ENCODE peak calls at places on chromosomes 3 and 15, in ten cellular contexts. One of them, this sample, is unnamed.
A peak's percentile ranks its signal among the peaks of the same experiment; 100 is the strongest.

GRCh38 chr3:188578579-188579363 is 424.8 kb downstream of the LPP start:
- DNase-seq in adrenal gland: peak; percentile 33
- DNase-seq in colonic mucosa: no peak
- DNase-seq in astrocyte: peak; percentile 96
- DNase-seq in CD8-positive, alpha-beta T cell: no peak
- DNase-seq in uterus: peak; percentile 72
- DNase-seq in cardiac muscle cell: peak; percentile 14
- DNase-seq in Peyer's patch: no peak
- DNase-seq in endodermal cell: no peak
- DNase-seq in GM23338: no peak
- DNase-seq in this sample: peak; percentile 93

GRCh38 chr3:122992628-122993570 is 34.7 kb downstream of the SEMA5B start:
- DNase-seq in adrenal gland: no peak
- DNase-seq in colonic mucosa: peak; percentile 31
- DNase-seq in astrocyte: peak; percentile 5
- DNase-seq in CD8-positive, alpha-beta T cell: no peak
- DNase-seq in uterus: peak; percentile 38
- DNase-seq in cardiac muscle cell: no peak
- DNase-seq in Peyer's patch: no peak
- DNase-seq in endodermal cell: no peak
- DNase-seq in GM23338: no peak
- DNase-seq in this sample: no peak

GRCh38 chr3:4819761-4820160 is 159.5 kb upstream of the BHLHE40 start:
- DNase-seq in adrenal gland: no peak
- DNase-seq in colonic mucosa: no peak
- DNase-seq in astrocyte: no peak
- DNase-seq in CD8-positive, alpha-beta T cell: no peak
- DNase-seq in uterus: no peak
- DNase-seq in cardiac muscle cell: no peak
- DNase-seq in Peyer's patch: no peak
- DNase-seq in endodermal cell: no peak
- DNase-seq in GM23338: no peak
- DNase-seq in this sample: no peak

GRCh38 chr3:10744098-10744465 is 71.9 kb upstream of the SLC6A11 start:
- DNase-seq in adrenal gland: no peak
- DNase-seq in colonic mucosa: no peak
- DNase-seq in astrocyte: no peak
- DNase-seq in CD8-positive, alpha-beta T cell: no peak
- DNase-seq in uterus: no peak
- DNase-seq in cardiac muscle cell: peak; percentile 6
- DNase-seq in Peyer's patch: no peak
- DNase-seq in endodermal cell: peak; percentile 89
- DNase-seq in GM23338: peak; percentile 47
- DNase-seq in this sample: no peak

GRCh38 chr3:126797563-126797962 is 93.5 kb downstream of the CHCHD6 start:
- DNase-seq in adrenal gland: no peak
- DNase-seq in colonic mucosa: no peak
- DNase-seq in astrocyte: no peak
- DNase-seq in CD8-positive, alpha-beta T cell: no peak
- DNase-seq in uterus: no peak
- DNase-seq in cardiac muscle cell: no peak
- DNase-seq in Peyer's patch: no peak
- DNase-seq in endodermal cell: no peak
- DNase-seq in GM23338: no peak
- DNase-seq in this sample: no peak

GRCh38 chr3:84946240-84946639 is 12.5 kb upstream of the CADM2 start:
- DNase-seq in adrenal gland: no peak
- DNase-seq in colonic mucosa: no peak
- DNase-seq in astrocyte: peak; percentile 1
- DNase-seq in CD8-positive, alpha-beta T cell: no peak
- DNase-seq in uterus: no peak
- DNase-seq in cardiac muscle cell: peak; percentile 50
- DNase-seq in Peyer's patch: no peak
- DNase-seq in endodermal cell: no peak
- DNase-seq in GM23338: peak; percentile 54
- DNase-seq in this sample: no peak

GRCh38 chr3:194098036-194098871 is 37.7 kb upstream of the HES1 start:
- DNase-seq in adrenal gland: no peak
- DNase-seq in colonic mucosa: no peak
- DNase-seq in astrocyte: peak; percentile 6
- DNase-seq in CD8-positive, alpha-beta T cell: no peak
- DNase-seq in uterus: no peak
- DNase-seq in cardiac muscle cell: no peak
- DNase-seq in Peyer's patch: no peak
- DNase-seq in endodermal cell: no peak
- DNase-seq in GM23338: no peak
- DNase-seq in this sample: no peak

GRCh38 chr15:69038508-69038907 is 24.0 kb downstream of the NOX5 start:
- DNase-seq in adrenal gland: no peak
- DNase-seq in colonic mucosa: no peak
- DNase-seq in astrocyte: no peak
- DNase-seq in CD8-positive, alpha-beta T cell: no peak
- DNase-seq in uterus: no peak
- DNase-seq in cardiac muscle cell: no peak
- DNase-seq in Peyer's patch: no peak
- DNase-seq in endodermal cell: no peak
- DNase-seq in GM23338: no peak
- DNase-seq in this sample: no peak

GRCh38 chr15:46461416-46461815 is 826.6 kb downstream of the SQOR start:
- DNase-seq in adrenal gland: no peak
- DNase-seq in colonic mucosa: no peak
- DNase-seq in astrocyte: no peak
- DNase-seq in CD8-positive, alpha-beta T cell: no peak
- DNase-seq in uterus: no peak
- DNase-seq in cardiac muscle cell: no peak
- DNase-seq in Peyer's patch: no peak
- DNase-seq in endodermal cell: no peak
- DNase-seq in GM23338: no peak
- DNase-seq in this sample: peak; percentile 36

DNA sequence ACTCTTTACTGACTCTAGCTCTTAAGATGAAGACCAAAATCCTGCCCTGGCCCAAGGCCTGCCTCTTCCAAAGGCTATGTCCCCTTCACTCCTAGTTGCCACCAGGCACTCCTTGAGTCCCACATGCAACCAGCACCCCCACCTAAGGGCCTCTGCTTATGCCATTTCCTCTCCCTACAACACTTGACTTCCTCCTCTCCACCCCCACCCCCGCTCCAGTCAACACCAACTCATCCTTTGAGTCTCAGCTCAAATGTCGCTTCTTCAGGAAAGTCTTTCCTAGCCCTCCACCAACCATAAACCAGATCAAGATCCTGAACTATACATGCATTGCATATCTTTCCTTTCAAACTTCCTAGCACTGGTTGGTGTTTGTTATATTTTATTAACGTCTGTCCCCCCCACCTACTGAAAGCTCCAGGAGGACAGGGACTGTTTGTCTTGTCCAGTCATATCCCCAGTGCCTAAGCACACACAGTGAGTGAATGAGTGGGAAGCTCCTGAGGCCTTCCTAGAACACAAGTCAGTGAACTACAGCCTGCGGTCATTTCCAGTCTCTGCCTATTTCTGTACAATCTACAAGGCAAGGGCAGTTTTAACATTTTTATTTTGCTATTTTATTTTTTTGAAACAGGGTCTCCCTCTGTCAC is 7.3 kb downstream of the TBC1D2B start:
- DNase-seq in adrenal gland: no peak
- DNase-seq in colonic mucosa: no peak
- DNase-seq in astrocyte: no peak
- DNase-seq in CD8-positive, alpha-beta T cell: no peak
- DNase-seq in uterus: no peak
- DNase-seq in cardiac muscle cell: no peak
- DNase-seq in Peyer's patch: peak; percentile 71
- DNase-seq in endodermal cell: no peak
- DNase-seq in GM23338: no peak
- DNase-seq in this sample: no peak
- H3K4me3 ChIP-seq in adrenal gland: no peak overlapping the region
- H3K4me3 ChIP-seq in colonic mucosa: no peak overlapping the region
- H3K4me3 ChIP-seq in astrocyte: no peak overlapping the region
- H3K4me3 ChIP-seq in CD8-positive, alpha-beta T cell: peak overlapping the region; percentile 25
- H3K4me3 ChIP-seq in uterus: no peak overlapping the region
- H3K4me3 ChIP-seq in cardiac muscle cell: no peak overlapping the region
- H3K4me3 ChIP-seq in Peyer's patch: no peak overlapping the region
- H3K4me3 ChIP-seq in endodermal cell: no peak overlapping the region
- H3K4me3 ChIP-seq in GM23338: no peak overlapping the region
- H3K4me3 ChIP-seq in this sample: no peak overlapping the region

DNA sequence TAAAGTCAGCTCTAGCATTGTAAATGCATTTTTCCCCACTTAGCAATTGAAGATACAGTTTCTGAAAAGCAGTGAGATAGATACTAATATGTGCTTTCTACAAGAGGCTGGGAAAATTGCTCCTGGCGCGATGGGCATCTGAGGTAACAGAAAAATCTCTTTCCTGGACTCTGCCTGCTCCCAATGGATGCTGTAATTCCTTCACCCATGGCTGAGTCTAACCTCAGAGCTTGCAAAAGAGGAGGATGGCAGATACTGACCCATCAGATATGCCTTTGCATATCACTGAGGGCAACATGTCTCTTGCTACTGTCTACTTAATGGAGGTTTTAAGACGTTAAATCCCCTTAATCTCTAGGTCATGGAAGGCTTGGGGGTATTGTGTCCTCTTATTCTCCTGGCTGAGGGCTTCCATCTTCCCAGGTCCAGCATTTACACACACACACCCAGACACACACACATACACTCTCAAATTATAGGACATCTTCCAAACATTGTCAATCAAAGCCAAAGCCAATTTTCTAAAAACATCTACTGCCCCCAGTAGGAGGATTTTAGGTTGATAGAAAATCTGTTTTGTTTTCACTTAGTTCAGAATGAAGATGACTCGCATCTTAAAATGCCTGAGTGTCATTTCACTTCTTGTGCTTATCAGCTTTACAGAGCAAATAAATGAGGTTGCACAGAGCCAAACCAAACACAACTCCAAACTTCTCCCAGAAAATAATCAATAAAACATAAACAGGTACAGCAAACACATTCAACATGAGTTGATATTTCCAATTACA is 2.4 kb downstream of the TRPM1 start:
- DNase-seq in adrenal gland: no peak
- DNase-seq in colonic mucosa: no peak
- DNase-seq in astrocyte: no peak
- DNase-seq in CD8-positive, alpha-beta T cell: no peak
- DNase-seq in uterus: no peak
- DNase-seq in cardiac muscle cell: no peak
- DNase-seq in Peyer's patch: no peak
- DNase-seq in endodermal cell: no peak
- DNase-seq in GM23338: no peak
- DNase-seq in this sample: no peak
- TF ChIP-seq CTCF in adrenal gland: no peak
- TF ChIP-seq CTCF in colonic mucosa: no peak
- TF ChIP-seq CTCF in astrocyte: no peak
- TF ChIP-seq CTCF in CD8-positive, alpha-beta T cell: no peak
- TF ChIP-seq CTCF in uterus: no peak
- TF ChIP-seq CTCF in cardiac muscle cell: no peak
- TF ChIP-seq CTCF in Peyer's patch: no peak
- TF ChIP-seq CTCF in endodermal cell: no peak
- TF ChIP-seq CTCF in GM23338: no peak
- TF ChIP-seq CTCF in this sample: no peak

GRCh38 chr3:48299746-48300361 is 33.6 kb downstream of the SPINK8 start:
- DNase-seq in adrenal gland: no peak
- DNase-seq in colonic mucosa: no peak
- DNase-seq in astrocyte: no peak
- DNase-seq in CD8-positive, alpha-beta T cell: no peak
- DNase-seq in uterus: no peak
- DNase-seq in cardiac muscle cell: no peak
- DNase-seq in Peyer's patch: no peak
- DNase-seq in endodermal cell: no peak
- DNase-seq in GM23338: no peak
- DNase-seq in this sample: no peak

GRCh38 chr3:48296699-48297098 is 36.8 kb downstream of the SPINK8 start:
- DNase-seq in adrenal gland: no peak
- DNase-seq in colonic mucosa: no peak
- DNase-seq in astrocyte: no peak
- DNase-seq in CD8-positive, alpha-beta T cell: no peak
- DNase-seq in uterus: no peak
- DNase-seq in cardiac muscle cell: no peak
- DNase-seq in Peyer's patch: no peak
- DNase-seq in endodermal cell: no peak
- DNase-seq in GM23338: no peak
- DNase-seq in this sample: no peak

GRCh38 chr3:48294611-48295263 is 38.7 kb downstream of the SPINK8 start:
- DNase-seq in adrenal gland: no peak
- DNase-seq in colonic mucosa: no peak
- DNase-seq in astrocyte: no peak
- DNase-seq in CD8-positive, alpha-beta T cell: no peak
- DNase-seq in uterus: no peak
- DNase-seq in cardiac muscle cell: no peak
- DNase-seq in Peyer's patch: no peak
- DNase-seq in endodermal cell: no peak
- DNase-seq in GM23338: no peak
- DNase-seq in this sample: no peak

GRCh38 chr3:48301020-48301813 is 32.2 kb downstream of the SPINK8 start:
- DNase-seq in adrenal gland: peak; percentile 87
- DNase-seq in colonic mucosa: peak; percentile 94
- DNase-seq in astrocyte: peak; percentile 81
- DNase-seq in CD8-positive, alpha-beta T cell: peak; percentile 85
- DNase-seq in uterus: peak; percentile 86
- DNase-seq in cardiac muscle cell: peak; percentile 95
- DNase-seq in Peyer's patch: peak; percentile 89
- DNase-seq in endodermal cell: peak; percentile 97
- DNase-seq in GM23338: peak; percentile 92
- DNase-seq in this sample: peak; percentile 90

DNA sequence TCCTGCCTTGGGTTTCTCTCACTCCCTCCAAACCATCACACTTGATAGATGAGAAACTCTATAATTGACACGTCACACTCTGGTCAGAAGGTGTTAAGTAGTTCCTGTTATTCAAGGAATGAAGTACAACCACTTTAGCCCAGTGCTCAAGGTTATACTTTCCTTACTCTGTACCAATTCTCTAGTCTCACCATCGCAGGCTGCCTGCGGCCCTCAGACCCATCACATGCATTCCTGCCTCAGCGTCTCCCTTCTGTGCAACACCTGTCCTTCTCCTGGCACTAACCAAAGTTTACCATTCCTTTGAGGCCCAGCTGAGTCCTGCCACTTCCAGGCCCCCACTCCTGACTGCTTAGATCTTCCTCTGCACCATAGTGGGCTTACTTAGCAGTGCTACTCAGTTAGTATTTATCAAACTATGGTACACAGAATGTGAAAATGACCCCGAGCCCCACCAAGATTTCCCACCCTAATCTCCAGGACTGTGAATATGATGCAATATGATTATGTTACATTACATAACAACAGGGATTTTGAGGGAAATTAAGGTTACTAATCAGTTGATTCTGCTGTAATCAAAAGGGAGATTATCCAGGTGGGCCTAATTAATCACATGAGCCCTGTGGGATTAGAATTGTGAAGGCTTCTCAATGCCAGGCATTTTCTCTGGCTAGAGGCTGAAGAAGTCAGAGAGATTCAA is 36.2 kb downstream of the SPINK8 start:
- DNase-seq in adrenal gland: no peak
- DNase-seq in colonic mucosa: no peak
- DNase-seq in astrocyte: no peak
- DNase-seq in CD8-positive, alpha-beta T cell: no peak
- DNase-seq in uterus: no peak
- DNase-seq in cardiac muscle cell: no peak
- DNase-seq in Peyer's patch: no peak
- DNase-seq in endodermal cell: no peak
- DNase-seq in GM23338: no peak
- DNase-seq in this sample: no peak
- H3K4me3 ChIP-seq in adrenal gland: no peak overlapping the region
- H3K4me3 ChIP-seq in colonic mucosa: no peak overlapping the region
- H3K4me3 ChIP-seq in astrocyte: no peak overlapping the region
- H3K4me3 ChIP-seq in CD8-positive, alpha-beta T cell: no peak overlapping the region
- H3K4me3 ChIP-seq in uterus: no peak overlapping the region
- H3K4me3 ChIP-seq in cardiac muscle cell: no peak overlapping the region
- H3K4me3 ChIP-seq in Peyer's patch: no peak overlapping the region
- H3K4me3 ChIP-seq in endodermal cell: no peak overlapping the region
- H3K4me3 ChIP-seq in GM23338: no peak overlapping the region
- H3K4me3 ChIP-seq in this sample: no peak overlapping the region

GRCh38 chr3:115667175-115668065 is 44.1 kb downstream of the GAP43 start:
- DNase-seq in adrenal gland: no peak
- DNase-seq in colonic mucosa: no peak
- DNase-seq in astrocyte: peak; percentile 73
- DNase-seq in CD8-positive, alpha-beta T cell: no peak
- DNase-seq in uterus: no peak
- DNase-seq in cardiac muscle cell: no peak
- DNase-seq in Peyer's patch: no peak
- DNase-seq in endodermal cell: no peak
- DNase-seq in GM23338: peak; percentile 20
- DNase-seq in this sample: no peak
- TF ChIP-seq CTCF in adrenal gland: no peak
- TF ChIP-seq CTCF in colonic mucosa: no peak
- TF ChIP-seq CTCF in astrocyte: no peak
- TF ChIP-seq CTCF in CD8-positive, alpha-beta T cell: no peak
- TF ChIP-seq CTCF in uterus: no peak
- TF ChIP-seq CTCF in cardiac muscle cell: no peak
- TF ChIP-seq CTCF in Peyer's patch: no peak
- TF ChIP-seq CTCF in endodermal cell: peak; percentile 36
- TF ChIP-seq CTCF in GM23338: no peak
- TF ChIP-seq CTCF in this sample: peak; percentile 12

This sample was measured in AG10803.